ENCODE peak calls at places on chromosomes 5 and 9, in seven cellular contexts. One of them, this sample, is unnamed.

GRCh38 chr9:111582888-111583287 is 16.6 kb downstream of the PTGR1 start:
- DNase-seq in HCT116: no peak
- DNase-seq in SK-N-SH: no peak
- DNase-seq in K562: no peak
- DNase-seq in HepG2: no peak
- DNase-seq in H1: no peak
- DNase-seq in GM12878: no peak
- DNase-seq in this sample: no peak

GRCh38 chr5:138748630-138749081 is 4.6 kb upstream of the CTNNA1 start:
- DNase-seq in HCT116: no peak
- DNase-seq in SK-N-SH: no peak
- DNase-seq in K562: peak; percentile 24
- DNase-seq in HepG2: no peak
- DNase-seq in H1: no peak
- DNase-seq in GM12878: no peak
- DNase-seq in this sample: no peak

GRCh38 chr5:56922922-56923321 is 13.5 kb downstream of the SETD9 start:
- DNase-seq in HCT116: no peak
- DNase-seq in SK-N-SH: no peak
- DNase-seq in K562: no peak
- DNase-seq in HepG2: no peak
- DNase-seq in H1: no peak
- DNase-seq in GM12878: no peak
- DNase-seq in this sample: no peak

GRCh38 chr5:83927140-83927733 is 206.6 kb upstream of the HAPLN1 start:
- DNase-seq in HCT116: peak; percentile 57
- DNase-seq in SK-N-SH: peak; percentile 12
- DNase-seq in K562: peak; percentile 30
- DNase-seq in HepG2: peak; percentile 41
- DNase-seq in H1: peak; percentile 79
- DNase-seq in GM12878: no peak
- DNase-seq in this sample: peak; percentile 79

GRCh38 chr9:69180670-69181069 is 6.6 kb downstream of the TJP2 start:
- DNase-seq in HCT116: peak; percentile 83
- DNase-seq in SK-N-SH: peak; percentile 74
- DNase-seq in K562: peak; percentile 90
- DNase-seq in HepG2: peak; percentile 93
- DNase-seq in H1: no peak
- DNase-seq in GM12878: no peak
- DNase-seq in this sample: no peak

GRCh38 chr5:40384782-40385390 is 294.8 kb upstream of the PTGER4 start:
- DNase-seq in HCT116: no peak
- DNase-seq in SK-N-SH: no peak
- DNase-seq in K562: no peak
- DNase-seq in HepG2: no peak
- DNase-seq in H1: no peak
- DNase-seq in GM12878: no peak
- DNase-seq in this sample: no peak

GRCh38 chr5:119470105-119470763 is 17.9 kb downstream of the HSD17B4 start:
- DNase-seq in HCT116: no peak
- DNase-seq in SK-N-SH: no peak
- DNase-seq in K562: no peak
- DNase-seq in HepG2: no peak
- DNase-seq in H1: no peak
- DNase-seq in GM12878: peak; percentile 50
- DNase-seq in this sample: no peak

GRCh38 chr5:176809544-176810083 is 745 bp upstream of the UNC5A start:
- DNase-seq in HCT116: no peak
- DNase-seq in SK-N-SH: no peak
- DNase-seq in K562: no peak
- DNase-seq in HepG2: no peak
- DNase-seq in H1: no peak
- DNase-seq in GM12878: no peak
- DNase-seq in this sample: no peak

GRCh38 chr5:89315194-89315593 is 432.2 kb upstream of the MEF2C start:
- DNase-seq in HCT116: no peak
- DNase-seq in SK-N-SH: no peak
- DNase-seq in K562: no peak
- DNase-seq in HepG2: no peak
- DNase-seq in H1: no peak
- DNase-seq in GM12878: no peak
- DNase-seq in this sample: peak; percentile 40

GRCh38 chr5:8961956-8962355 is 583.9 kb downstream of the SEMA5A start:
- DNase-seq in HCT116: no peak
- DNase-seq in SK-N-SH: no peak
- DNase-seq in K562: no peak
- DNase-seq in HepG2: no peak
- DNase-seq in H1: no peak
- DNase-seq in GM12878: no peak
- DNase-seq in this sample: no peak

GRCh38 chr9:16335788-16336580 is 534.5 kb downstream of the BNC2 start:
- DNase-seq in HCT116: peak; percentile 22
- DNase-seq in SK-N-SH: peak; percentile 28
- DNase-seq in K562: no peak
- DNase-seq in HepG2: no peak
- DNase-seq in H1: no peak
- DNase-seq in GM12878: no peak
- DNase-seq in this sample: peak; percentile 8

GRCh38 chr9:81562221-81563019 is 126.9 kb downstream of the TLE1 start:
- DNase-seq in HCT116: peak; percentile 74
- DNase-seq in SK-N-SH: no peak
- DNase-seq in K562: no peak
- DNase-seq in HepG2: peak; percentile 73
- DNase-seq in H1: no peak
- DNase-seq in GM12878: no peak
- DNase-seq in this sample: no peak

GRCh38 chr5:147880461-147880860 is 1.9 kb downstream of the SCGB3A2 start:
- DNase-seq in HCT116: no peak
- DNase-seq in SK-N-SH: no peak
- DNase-seq in K562: no peak
- DNase-seq in HepG2: no peak
- DNase-seq in H1: no peak
- DNase-seq in GM12878: no peak
- DNase-seq in this sample: no peak

GRCh38 chr5:55533806-55534435 is 843 bp downstream of the PLPP1 start:
- DNase-seq in HCT116: no peak
- DNase-seq in SK-N-SH: peak; percentile 81
- DNase-seq in K562: no peak
- DNase-seq in HepG2: peak; percentile 54
- DNase-seq in H1: no peak
- DNase-seq in GM12878: peak; percentile 9
- DNase-seq in this sample: peak; percentile 59

GRCh38 chr9:123456011-123456410 is 100.0 kb downstream of the CRB2 start:
- DNase-seq in HCT116: no peak
- DNase-seq in SK-N-SH: no peak
- DNase-seq in K562: no peak
- DNase-seq in HepG2: no peak
- DNase-seq in H1: no peak
- DNase-seq in GM12878: no peak
- DNase-seq in this sample: no peak

GRCh38 chr9:123453904-123454321 is 97.9 kb downstream of the CRB2 start:
- DNase-seq in HCT116: no peak
- DNase-seq in SK-N-SH: no peak
- DNase-seq in K562: no peak
- DNase-seq in HepG2: peak; percentile 25
- DNase-seq in H1: no peak
- DNase-seq in GM12878: no peak
- DNase-seq in this sample: no peak

GRCh38 chr9:123455187-123455586 is 99.2 kb downstream of the CRB2 start:
- DNase-seq in HCT116: no peak
- DNase-seq in SK-N-SH: no peak
- DNase-seq in K562: no peak
- DNase-seq in HepG2: no peak
- DNase-seq in H1: no peak
- DNase-seq in GM12878: no peak
- DNase-seq in this sample: no peak

GRCh38 chr9:123460091-123460490 is 104.1 kb downstream of the CRB2 start:
- DNase-seq in HCT116: no peak
- DNase-seq in SK-N-SH: no peak
- DNase-seq in K562: no peak
- DNase-seq in HepG2: no peak
- DNase-seq in H1: no peak
- DNase-seq in GM12878: no peak
- DNase-seq in this sample: no peak

DNA sequence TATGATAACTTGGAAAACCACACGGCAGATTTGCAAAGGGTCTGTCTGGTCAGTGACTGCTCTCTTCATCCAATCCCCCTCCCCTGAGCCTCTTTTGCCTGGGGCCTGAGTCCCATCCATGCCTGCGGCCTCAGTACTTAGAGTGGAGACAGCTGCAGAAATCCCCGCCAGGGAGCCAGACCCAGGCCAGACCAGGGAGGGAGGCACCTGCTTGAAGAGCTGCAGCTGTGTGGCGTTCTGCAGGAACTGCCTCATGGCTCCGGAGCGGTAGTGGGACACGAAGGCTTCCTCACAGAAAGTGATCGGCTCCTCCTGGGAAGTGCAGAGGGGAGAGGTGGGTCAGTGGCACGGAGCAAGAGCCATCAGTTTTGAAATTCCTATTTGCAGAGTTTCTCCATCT is 101.6 kb downstream of the CRB2 start:
- DNase-seq in HCT116: no peak
- DNase-seq in SK-N-SH: peak; percentile 39
- DNase-seq in K562: no peak
- DNase-seq in HepG2: no peak
- DNase-seq in H1: no peak
- DNase-seq in GM12878: no peak
- DNase-seq in this sample: no peak
- TF ChIP-seq JUND in HCT116: no peak
- TF ChIP-seq JUND in SK-N-SH: no peak
- TF ChIP-seq JUND in K562: no peak
- TF ChIP-seq JUND in HepG2: no peak
- TF ChIP-seq JUND in H1: no peak
- TF ChIP-seq JUND in GM12878: no peak
- TF ChIP-seq JUND in this sample: no peak

GRCh38 chr5:1871441-1871840 is 11.3 kb downstream of the IRX4 start:
- DNase-seq in HCT116: no peak
- DNase-seq in SK-N-SH: no peak
- DNase-seq in K562: no peak
- DNase-seq in HepG2: no peak
- DNase-seq in H1: no peak
- DNase-seq in GM12878: no peak
- DNase-seq in this sample: no peak

GRCh38 chr5:1865948-1866347 is 16.8 kb downstream of the IRX4 start:
- DNase-seq in HCT116: no peak
- DNase-seq in SK-N-SH: no peak
- DNase-seq in K562: no peak
- DNase-seq in HepG2: no peak
- DNase-seq in H1: no peak
- DNase-seq in GM12878: no peak
- DNase-seq in this sample: no peak

GRCh38 chr5:1867815-1868143 is 14.9 kb downstream of the IRX4 start:
- DNase-seq in HCT116: no peak
- DNase-seq in SK-N-SH: no peak
- DNase-seq in K562: no peak
- DNase-seq in HepG2: no peak
- DNase-seq in H1: no peak
- DNase-seq in GM12878: no peak
- DNase-seq in this sample: no peak

GRCh38 chr5:1867114-1867814 is 15.5 kb downstream of the IRX4 start:
- DNase-seq in HCT116: no peak
- DNase-seq in SK-N-SH: no peak
- DNase-seq in K562: no peak
- DNase-seq in HepG2: no peak
- DNase-seq in H1: no peak
- DNase-seq in GM12878: no peak
- DNase-seq in this sample: peak; percentile 44

GRCh38 chr5:1868886-1869285 is 13.8 kb downstream of the IRX4 start:
- DNase-seq in HCT116: no peak
- DNase-seq in SK-N-SH: no peak
- DNase-seq in K562: no peak
- DNase-seq in HepG2: no peak
- DNase-seq in H1: no peak
- DNase-seq in GM12878: no peak
- DNase-seq in this sample: no peak
- TF ChIP-seq JUND in HCT116: no peak
- TF ChIP-seq JUND in SK-N-SH: no peak
- TF ChIP-seq JUND in K562: no peak
- TF ChIP-seq JUND in HepG2: no peak
- TF ChIP-seq JUND in H1: no peak
- TF ChIP-seq JUND in GM12878: no peak
- TF ChIP-seq JUND in this sample: no peak

DNA sequence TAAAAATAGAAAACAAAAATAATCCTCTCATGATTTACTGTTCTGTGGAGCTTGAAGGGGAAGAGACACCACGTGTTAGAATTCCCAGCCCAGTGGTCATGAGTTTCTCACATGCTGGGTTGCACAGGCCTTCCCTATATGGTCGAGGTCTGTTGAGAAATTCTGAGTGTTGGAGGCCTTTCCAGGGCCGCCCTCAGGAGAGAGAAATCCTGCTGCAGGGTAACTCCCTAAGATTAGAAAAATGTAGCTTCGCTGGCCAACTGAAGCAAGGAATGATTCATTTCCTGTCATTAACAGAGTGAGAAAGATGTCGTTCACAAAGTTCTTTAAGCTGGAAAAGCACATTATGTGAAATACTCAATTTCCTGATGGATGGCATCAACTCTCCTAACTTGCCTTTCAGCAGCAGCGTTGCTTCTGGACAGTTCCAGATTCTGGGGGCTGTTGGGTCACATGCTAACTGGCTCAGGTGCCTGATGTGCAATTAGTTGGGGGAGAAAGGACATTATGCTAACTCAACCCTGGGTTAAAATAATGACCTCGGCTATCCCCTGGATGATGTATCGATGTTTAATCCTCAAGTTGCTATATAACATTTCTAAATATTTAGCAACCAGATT is 104.8 kb upstream of the CD180 start:
- DNase-seq in HCT116: no peak
- DNase-seq in SK-N-SH: no peak
- DNase-seq in K562: no peak
- DNase-seq in HepG2: no peak
- DNase-seq in H1: no peak
- DNase-seq in GM12878: no peak
- DNase-seq in this sample: no peak
- TF ChIP-seq JUND in HCT116: no peak
- TF ChIP-seq JUND in SK-N-SH: peak; percentile 51
- TF ChIP-seq JUND in K562: no peak
- TF ChIP-seq JUND in HepG2: no peak
- TF ChIP-seq JUND in H1: no peak
- TF ChIP-seq JUND in GM12878: no peak
- TF ChIP-seq JUND in this sample: no peak

GRCh38 chr9:137026384-137026783 is 1.7 kb downstream of the ABCA2 start:
- DNase-seq in HCT116: no peak
- DNase-seq in SK-N-SH: no peak
- DNase-seq in K562: no peak
- DNase-seq in HepG2: no peak
- DNase-seq in H1: no peak
- DNase-seq in GM12878: no peak
- DNase-seq in this sample: no peak

GRCh38 chr9:137026828-137027227 is 1.2 kb downstream of the ABCA2 start:
- DNase-seq in HCT116: no peak
- DNase-seq in SK-N-SH: no peak
- DNase-seq in K562: no peak
- DNase-seq in HepG2: no peak
- DNase-seq in H1: no peak
- DNase-seq in GM12878: no peak
- DNase-seq in this sample: no peak

GRCh38 chr9:137027369-137028012 is 546 bp downstream of the ABCA2 start:
- DNase-seq in HCT116: no peak
- DNase-seq in SK-N-SH: peak; percentile 56
- DNase-seq in K562: no peak
- DNase-seq in HepG2: no peak
- DNase-seq in H1: no peak
- DNase-seq in GM12878: no peak
- DNase-seq in this sample: no peak

GRCh38 chr9:137023583-137023991 is 4.5 kb downstream of the ABCA2 start:
- DNase-seq in HCT116: no peak
- DNase-seq in SK-N-SH: no peak
- DNase-seq in K562: no peak
- DNase-seq in HepG2: no peak
- DNase-seq in H1: no peak
- DNase-seq in GM12878: no peak
- DNase-seq in this sample: no peak

GRCh38 chr9:137025120-137025966 is 2.7 kb downstream of the ABCA2 start:
- DNase-seq in HCT116: no peak
- DNase-seq in SK-N-SH: peak; percentile 90
- DNase-seq in K562: no peak
- DNase-seq in HepG2: peak; percentile 52
- DNase-seq in H1: no peak
- DNase-seq in GM12878: no peak
- DNase-seq in this sample: peak; percentile 98
- TF ChIP-seq JUND in HCT116: no peak
- TF ChIP-seq JUND in SK-N-SH: no peak
- TF ChIP-seq JUND in K562: no peak
- TF ChIP-seq JUND in HepG2: no peak
- TF ChIP-seq JUND in H1: no peak
- TF ChIP-seq JUND in GM12878: no peak
- TF ChIP-seq JUND in this sample: no peak